ENCODE peak calls at places on chromosomes 11 and 22, in six cellular contexts. F is CD8-positive, alpha-beta T cell; R is WTC11; I is astrocyte of the spinal cord; J is uterus; X is lower lobe of right lung. N is an unnamed sample.

GRCh38 chr11:1753426-1754305 is 3.3 kb upstream of the IFITM10 start:
- DNase-seq in I (no peak), J (no peak), X (peak), F (no peak), R (no peak), N (no peak)

GRCh38 chr11:115613986-115614625 is 109.9 kb upstream of the CADM1 start:
- DNase-seq in J (no peak), R (no peak), I (peak), X (no peak), F (no peak), N (no peak)

GRCh38 chr11:76596652-76597051 is 73.9 kb downstream of the LRRC32 start:
- DNase-seq in F (no peak), J (no peak), I (no peak), X (no peak), R (no peak), N (no peak)

GRCh38 chr22:33706100-33706499 is 214.2 kb downstream of the LARGE1 start:
- DNase-seq in I (no peak), J (no peak), R (peak), F (no peak), X (no peak), N (no peak)

GRCh38 chr11:122028561-122028960 is 87.5 kb downstream of the BLID start:
- DNase-seq in J (no peak), R (no peak), I (no peak), X (no peak), F (no peak), N (no peak)

GRCh38 chr11:9858218-9858617 is 194.3 kb downstream of the SWAP70 start:
- DNase-seq in I (no peak), X (no peak), R (no peak), F (no peak), J (no peak), N (no peak)

GRCh38 chr22:21791635-21792625 is 56.3 kb upstream of the YPEL1 start:
- DNase-seq in I (no peak), J (no peak), F (no peak), R (no peak), X (no peak), N (no peak)

GRCh38 chr11:19244621-19245020 is 3.9 kb upstream of the E2F8 start:
- DNase-seq in J (no peak), F (no peak), X (no peak), R (no peak), I (no peak), N (no peak)

GRCh38 chr11:70610561-70610960 is 212.2 kb downstream of the CTTN start:
- DNase-seq in F (no peak), J (no peak), R (no peak), X (peak), I (peak), N (no peak)

GRCh38 chr11:87425943-87426342 is 388.2 kb downstream of the TMEM135 start:
- DNase-seq in I (peak), F (no peak), X (no peak), R (no peak), J (no peak), N (no peak)

GRCh38 chr22:32839776-32840571 is 38.5 kb downstream of the TIMP3 start:
- DNase-seq in X (no peak), I (peak), J (peak), R (no peak), F (no peak), N (no peak)

DNA sequence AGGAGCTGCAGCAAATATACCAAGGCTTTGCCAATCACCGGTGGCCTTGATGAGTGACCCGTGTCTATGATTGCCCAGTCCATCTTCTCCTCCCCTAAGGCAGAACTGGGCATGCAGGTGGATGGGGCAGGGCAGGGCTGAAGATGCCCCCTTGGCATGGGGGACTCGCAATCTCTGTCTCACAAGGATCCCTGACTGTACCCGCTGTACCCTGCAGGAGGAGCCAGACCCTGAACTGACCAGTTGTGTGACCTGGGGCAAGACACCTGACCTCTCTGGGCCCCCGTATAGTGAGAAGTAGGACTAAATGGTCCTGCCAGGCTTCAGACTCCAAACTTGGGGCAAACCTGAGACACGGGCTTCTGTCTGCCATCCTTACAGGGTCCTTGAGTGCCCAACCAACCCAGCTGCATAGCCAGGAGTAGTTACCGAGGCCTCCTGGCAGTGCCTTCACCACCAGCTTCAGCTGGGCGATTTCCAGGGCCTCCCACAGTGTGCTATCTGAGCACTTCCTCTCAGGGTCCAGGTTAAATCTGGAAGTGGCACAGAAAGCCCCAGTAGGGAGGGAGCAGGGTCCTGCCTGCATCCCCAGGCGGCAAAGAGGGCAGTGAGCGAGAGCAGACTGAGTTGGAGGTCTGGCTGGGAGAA is 6.4 kb upstream of the KCNJ11 start:
- DNase-seq in X (no peak), F (no peak), J (no peak), R (no peak), I (no peak), N (no peak)
- TF ChIP-seq CTCF in X (no peak), F (no peak), J (no peak), R (no peak), I (no peak), N (no peak)

DNA sequence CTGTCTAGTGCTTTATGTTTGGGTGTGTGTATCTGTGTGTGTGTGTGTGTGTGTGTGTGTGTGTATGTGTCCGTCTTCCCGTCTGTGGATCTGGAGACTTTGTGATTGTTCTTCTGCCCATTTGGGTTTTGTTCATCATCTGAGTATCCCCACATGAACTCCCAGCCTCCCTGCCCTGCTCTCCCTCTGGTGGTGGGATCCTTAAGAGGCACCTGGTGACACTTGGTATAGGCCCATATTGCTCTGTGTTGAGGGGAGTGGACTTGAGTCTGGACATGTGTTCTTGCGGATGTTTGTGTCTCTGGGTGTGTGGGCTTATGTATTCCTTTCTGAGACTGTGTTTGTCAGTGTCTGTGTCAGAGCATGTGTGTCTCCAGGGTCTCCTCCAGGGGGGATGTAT is 15.3 kb downstream of the RCOR2 start:
- DNase-seq in R (no peak), F (no peak), X (no peak), I (no peak), J (no peak), N (no peak)
- TF ChIP-seq CTCF in R (no peak), F (no peak), X (no peak), I (peak), J (no peak), N (no peak)

GRCh38 chr11:26805001-26805400 is 83.1 kb upstream of the SLC5A12 start:
- DNase-seq in I (no peak), R (no peak), J (no peak), X (no peak), F (no peak), N (no peak)
- TF ChIP-seq CTCF in I (no peak), R (no peak), J (no peak), X (no peak), F (no peak), N (no peak)

GRCh38 chr11:128757235-128757711 is 63.4 kb downstream of the FLI1 start:
- DNase-seq in I (peak), R (peak), J (no peak), X (peak), F (peak), N (no peak)
- TF ChIP-seq CTCF in I (peak), R (no peak), J (no peak), X (peak), F (peak), N (no peak)

GRCh38 chr11:118258410-118258809 is 5.7 kb downstream of the MPZL2 start:
- DNase-seq in X (no peak), R (no peak), J (no peak), I (no peak), F (no peak), N (no peak)
- TF ChIP-seq CTCF in X (no peak), R (no peak), J (no peak), I (peak), F (no peak), N (no peak)

GRCh38 chr11:13062115-13062514 is 53.0 kb downstream of the RASSF10 start:
- DNase-seq in J (no peak), I (no peak), X (no peak), R (no peak), F (no peak), N (no peak)
- TF ChIP-seq CTCF in J (no peak), I (no peak), X (no peak), R (no peak), F (no peak), N (no peak)

GRCh38 chr22:48652796-48653195 is 1174.9 kb downstream of the BRD1 start:
- DNase-seq in J (no peak), F (no peak), X (no peak), I (no peak), R (no peak), N (no peak)
- TF ChIP-seq CTCF in J (no peak), F (no peak), X (no peak), I (no peak), R (no peak), N (no peak)

GRCh38 chr11:15075162-15075526 is 1.8 kb downstream of the CALCB start:
- DNase-seq in I (no peak), J (no peak), X (no peak), F (no peak), R (no peak), N (no peak)
- TF ChIP-seq CTCF in I (no peak), J (no peak), X (no peak), F (peak), R (no peak), N (no peak)

N was measured in omental fat pad.